ENCODE peak calls at places on chromosomes 16 and 17, in nine cellular contexts. O is IMR-90, H is uterus, N is MM.1S, X is brain microvascular endothelial cell, F is choroid plexus epithelial cell, M is psoas muscle, G is dorsolateral prefrontal cortex, C is heart left ventricle. A is an unnamed sample.

GRCh38 chr17:69716571-69716970 is 302.1 kb downstream of the MAP2K6 start:
- DNase-seq in O (no peak), H (no peak), N (no peak), X (no peak), F (no peak), M (no peak), G (no peak), C (no peak), A (peak; percentile 58)

GRCh38 chr17:74190154-74190553 is 13.3 kb upstream of the RPL38 start:
- DNase-seq in O (peak; percentile 61), H (no peak), N (peak; percentile 40), X (peak; percentile 59), F (peak; percentile 82), M (no peak), G (no peak), C (no peak), A (peak; percentile 62)

GRCh38 chr17:556431-556995 is 158.1 kb downstream of the VPS53 start:
- DNase-seq in O (no peak), H (no peak), N (no peak), X (no peak), F (peak; percentile 51), M (no peak), G (no peak), C (no peak), A (peak; percentile 46)

GRCh38 chr16:78473031-78473699 is 373.7 kb downstream of the WWOX start:
- DNase-seq in O (no peak), H (no peak), N (no peak), X (no peak), F (no peak), M (no peak), G (no peak), C (no peak), A (no peak)

GRCh38 chr16:82329070-82329469 is 159.0 kb upstream of the MPHOSPH6 start:
- DNase-seq in O (no peak), H (no peak), N (no peak), X (no peak), F (no peak), M (no peak), G (no peak), C (no peak), A (no peak)

GRCh38 chr17:40596261-40596919 is 31.1 kb upstream of the CCR7 start:
- DNase-seq in O (peak; percentile 10), H (no peak), N (no peak), X (no peak), F (no peak), M (no peak), G (no peak), C (no peak), A (no peak)

GRCh38 chr17:2084129-2084765 is 29.3 kb downstream of the HIC1 start:
- DNase-seq in O (peak; percentile 53), H (peak; percentile 76), N (no peak), X (peak; percentile 54), F (peak; percentile 56), M (peak; percentile 75), G (no peak), C (peak; percentile 78), A (peak; percentile 86)

GRCh38 chr17:74520790-74521480 is 10.3 kb downstream of the CD300LB start:
- DNase-seq in O (no peak), H (no peak), N (no peak), X (no peak), F (no peak), M (no peak), G (no peak), C (no peak), A (no peak)

GRCh38 chr16:75080205-75081029 is 36.2 kb downstream of the LDHD start:
- DNase-seq in O (peak; percentile 91), H (no peak), N (no peak), X (peak; percentile 76), F (peak; percentile 78), M (no peak), G (no peak), C (no peak), A (peak; percentile 46)

GRCh38 chr16:3971261-3971660 is 90.7 kb upstream of the CREBBP start:
- DNase-seq in O (peak; percentile 98), H (no peak), N (no peak), X (peak; percentile 89), F (peak; percentile 85), M (no peak), G (no peak), C (no peak), A (peak; percentile 66)

GRCh38 chr16:4317471-4318170 is 1.8 kb downstream of the GLIS2 start:
- DNase-seq in O (no peak), H (peak; percentile 70), N (no peak), X (no peak), F (no peak), M (no peak), G (no peak), C (peak; percentile 64), A (peak; percentile 62)

GRCh38 chr16:17835118-17835949 is 364.6 kb upstream of the XYLT1 start:
- DNase-seq in O (no peak), H (no peak), N (no peak), X (no peak), F (no peak), M (no peak), G (no peak), C (no peak), A (no peak)

GRCh38 chr17:47210105-47210504 is 957 bp downstream of the MYL4 start:
- DNase-seq in O (no peak), H (no peak), N (no peak), X (no peak), F (no peak), M (no peak), G (no peak), C (no peak), A (peak; percentile 19)

GRCh38 chr17:2054262-2054739 is 602 bp upstream of the HIC1 start:
- DNase-seq in O (peak; percentile 55), H (peak; percentile 64), N (no peak), X (no peak), F (peak; percentile 81), M (no peak), G (peak; percentile 40), C (peak; percentile 44), A (peak; percentile 55)

GRCh38 chr16:85316321-85316919 is 204.1 kb upstream of the CIBAR2 start:
- DNase-seq in O (peak; percentile 51), H (no peak), N (peak; percentile 16), X (no peak), F (peak; percentile 76), M (peak; percentile 73), G (no peak), C (peak; percentile 60), A (peak; percentile 63)

GRCh38 chr17:45949755-45950320 is 49.2 kb upstream of the STH start:
- DNase-seq in O (no peak), H (no peak), N (no peak), X (no peak), F (no peak), M (no peak), G (no peak), C (no peak), A (no peak)

GRCh38 chr16:81650982-81651562 is 128.0 kb upstream of the PLCG2 start:
- DNase-seq in O (no peak), H (peak; percentile 79), N (no peak), X (peak; percentile 34), F (peak; percentile 48), M (peak; percentile 62), G (no peak), C (peak; percentile 81), A (peak; percentile 33)

GRCh38 chr17:4440690-4441686 is 7.2 kb downstream of the SPNS3 start:
- DNase-seq in O (no peak), H (peak; percentile 32), N (no peak), X (no peak), F (no peak), M (no peak), G (no peak), C (no peak), A (peak; percentile 53)

GRCh38 chr17:32323784-32324590 is 18.0 kb downstream of the C17orf75 start:
- DNase-seq in O (peak; percentile 31), H (no peak), N (peak; percentile 61), X (peak; percentile 9), F (peak; percentile 52), M (no peak), G (no peak), C (no peak), A (peak; percentile 43)
- H3K4me3 ChIP-seq in O (no peak overlapping the region), H (no peak overlapping the region), N (peak overlapping the region; percentile 18), X (no peak overlapping the region), F (peak overlapping the region; percentile 35), M (peak overlapping the region; percentile 34), G (no peak overlapping the region), C (no peak overlapping the region), A (peak overlapping the region; percentile 18)

DNA sequence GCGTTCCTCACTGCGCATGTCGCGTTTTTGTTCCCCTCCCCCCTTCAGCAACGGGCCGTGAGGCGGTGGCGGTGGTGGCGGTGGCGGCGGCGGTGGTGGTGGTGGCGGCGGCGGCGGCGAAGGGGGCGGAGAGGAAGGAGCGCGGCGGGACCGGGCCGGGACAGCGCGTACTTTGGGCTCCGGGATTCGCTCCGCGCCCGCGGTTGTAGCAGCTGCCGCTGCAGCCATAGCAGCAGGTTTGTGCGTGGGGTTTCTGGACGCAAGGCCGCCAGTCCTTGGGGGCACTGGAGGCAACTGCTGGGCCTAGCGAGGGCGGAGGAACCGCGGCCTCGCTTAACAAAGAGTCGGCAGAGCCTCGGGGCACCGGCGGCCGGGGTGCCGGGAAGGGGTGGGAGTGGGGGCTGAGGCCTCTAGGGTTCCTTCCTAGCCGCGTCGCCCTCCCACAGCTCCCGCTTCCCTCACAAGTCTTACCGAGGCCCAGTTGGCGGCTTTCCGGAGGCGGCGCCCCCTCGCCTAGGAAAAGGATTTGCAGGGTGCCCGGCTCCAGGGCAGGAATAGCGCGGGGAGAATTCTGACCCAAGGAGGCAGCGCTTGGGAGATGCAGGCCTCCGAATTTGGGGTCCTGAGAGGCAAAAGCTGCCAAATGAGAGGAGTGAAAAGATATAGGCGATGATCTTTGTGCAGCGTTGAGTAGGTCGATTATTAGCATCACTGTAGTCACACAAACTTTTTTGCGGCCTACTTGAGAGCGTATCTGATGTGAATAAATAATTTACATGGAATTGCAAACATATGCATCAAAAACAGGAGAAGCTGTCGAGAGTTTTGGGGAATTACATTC is at the start of gene DDX42:
- DNase-seq in O (peak; percentile 54), H (peak; percentile 89), N (no peak), X (peak; percentile 44), F (peak; percentile 67), M (peak; percentile 90), G (peak; percentile 39), C (peak; percentile 67), A (peak; percentile 52)
- TF ChIP-seq CTCF in O (peak; percentile 7), H (no peak), N (peak; percentile 8), X (peak; percentile 41), F (peak; percentile 32), M (no peak), G (no peak), C (no peak), A (peak; percentile 28)

DNA sequence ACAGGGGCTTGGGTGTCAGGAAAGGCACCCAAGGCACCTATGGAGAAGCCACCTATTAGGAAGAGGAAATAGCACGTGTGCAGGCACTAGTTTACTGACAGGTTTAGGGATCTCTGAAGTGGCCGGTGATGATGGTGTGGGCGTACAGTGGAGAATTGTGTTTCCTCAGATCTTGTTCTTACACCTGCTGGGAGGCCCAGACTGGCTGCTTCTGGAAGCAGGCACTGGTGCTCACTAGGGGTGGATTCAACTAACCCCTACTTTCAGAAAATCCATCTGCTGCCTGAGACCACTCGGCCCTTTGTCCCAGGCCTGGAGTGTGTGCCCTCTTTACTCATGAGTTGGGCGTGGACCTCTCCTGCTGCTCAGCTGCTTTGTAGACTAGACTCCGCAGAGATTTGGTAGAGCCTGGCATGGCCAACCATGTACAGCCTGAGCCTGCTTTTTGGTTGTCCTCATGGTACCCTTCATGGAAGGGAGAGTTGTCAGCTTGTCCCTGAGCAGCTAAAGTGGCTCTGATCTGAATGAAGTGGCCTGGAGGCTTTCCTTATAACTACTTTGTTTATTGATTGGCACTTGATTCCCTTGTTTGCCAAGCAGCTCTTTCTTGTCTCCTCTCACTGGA is 1.4 kb downstream of the EDC4 start:
- DNase-seq in O (no peak), H (no peak), N (no peak), X (no peak), F (no peak), M (no peak), G (no peak), C (no peak), A (no peak)
- H3K4me3 ChIP-seq in O (peak overlapping the region; percentile 89), H (peak overlapping the region; percentile 96), N (peak overlapping the region; percentile 99), X (peak overlapping the region; percentile 87), F (peak overlapping the region; percentile 84), M (peak overlapping the region; percentile 100), G (peak overlapping the region; percentile 98), C (peak overlapping the region; percentile 85), A (peak overlapping the region; percentile 89)

GRCh38 chr17:57945999-57946797 is 9.0 kb downstream of the CUEDC1 start:
- DNase-seq in O (peak; percentile 58), H (no peak), N (peak; percentile 46), X (no peak), F (no peak), M (no peak), G (no peak), C (no peak), A (peak; percentile 35)
- TF ChIP-seq CTCF in O (no peak), H (no peak), N (no peak), X (no peak), F (no peak), M (no peak), G (no peak), C (no peak), A (peak; percentile 3)